ENCODE peak calls at places on chromosome 3, in nine cellular contexts. A is NCI-H748 treated with DMSO at 0.1 percent for 48 hours, U is NCI-H1092 treated with DMSO at 0.1 percent for 48 hours, K is OCI-LY7, I is sciatic nerve, W is activated gamma-delta T cell treated with Interleukin-2 at 50 U/mL for 16 hours, P is T follicular helper cell, L is hepatic stellate cell, D is brain microvascular endothelial cell. Y is an unnamed sample.

GRCh38 chr3:134976948-134977347 is 181.9 kb downstream of the EPHB1 start:
- DNase-seq in A (no peak), U (no peak), K (no peak), I (no peak), W (no peak), P (no peak), L (no peak), D (no peak), Y (no peak)

GRCh38 chr3:14118400-14119165 is 6.1 kb downstream of the CHCHD4 start:
- DNase-seq in A (no peak), U (no peak), K (no peak), I (no peak), W (no peak), P (no peak), L (no peak), D (no peak), Y (no peak)

GRCh38 chr3:119748996-119749395 is 32.9 kb upstream of the NR1I2 start:
- DNase-seq in A (no peak), U (no peak), K (no peak), I (no peak), W (no peak), P (no peak), L (no peak), D (no peak), Y (no peak)

GRCh38 chr3:78994174-78995027 is 773.4 kb downstream of the ROBO1 start:
- DNase-seq in A (peak; percentile 84), U (no peak), K (no peak), I (no peak), W (no peak), P (no peak), L (no peak), D (peak; percentile 22), Y (no peak)

GRCh38 chr3:187368765-187369450 is 723 bp downstream of the RTP4 start:
- DNase-seq in A (no peak), U (no peak), K (no peak), I (no peak), W (no peak), P (no peak), L (peak; percentile 22), D (no peak), Y (no peak)

GRCh38 chr3:144868506-144868905 is 896.9 kb downstream of the DIPK2A start:
- DNase-seq in A (no peak), U (no peak), K (no peak), I (no peak), W (no peak), P (no peak), L (no peak), D (no peak), Y (no peak)

GRCh38 chr3:119469378-119470189 is 821 bp downstream of the POGLUT1 start:
- DNase-seq in A (no peak), U (peak; percentile 39), K (peak; percentile 50), I (no peak), W (no peak), P (no peak), L (peak; percentile 21), D (peak; percentile 4), Y (no peak)

GRCh38 chr3:61974662-61975061 is 398.7 kb downstream of the FEZF2 start:
- DNase-seq in A (no peak), U (no peak), K (no peak), I (no peak), W (no peak), P (no peak), L (no peak), D (no peak), Y (no peak)

GRCh38 chr3:128274837-128275236 is 121.6 kb downstream of the EEFSEC start:
- DNase-seq in A (no peak), U (no peak), K (no peak), I (no peak), W (no peak), P (no peak), L (peak; percentile 95), D (peak; percentile 88), Y (no peak)

GRCh38 chr3:175057406-175057805 is 198.3 kb downstream of the NAALADL2 start:
- DNase-seq in A (no peak), U (no peak), K (no peak), I (no peak), W (no peak), P (no peak), L (no peak), D (no peak), Y (no peak)

GRCh38 chr3:61181874-61182273 is 69.4 kb downstream of the FHIT start:
- DNase-seq in A (no peak), U (no peak), K (no peak), I (no peak), W (no peak), P (no peak), L (no peak), D (peak; percentile 78), Y (no peak)

GRCh38 chr3:159824341-159824740 is 164.3 kb upstream of the IL12A start:
- DNase-seq in A (no peak), U (no peak), K (no peak), I (no peak), W (no peak), P (no peak), L (peak; percentile 89), D (peak; percentile 90), Y (no peak)

GRCh38 chr3:17151598-17152373 is 267.0 kb downstream of the PLCL2 start:
- DNase-seq in A (no peak), U (no peak), K (no peak), I (no peak), W (peak; percentile 83), P (peak; percentile 32), L (no peak), D (peak; percentile 43), Y (no peak)

GRCh38 chr3:128619146-128619890 is 31.3 kb downstream of the RPN1 start:
- DNase-seq in A (no peak), U (no peak), K (no peak), I (no peak), W (no peak), P (no peak), L (peak; percentile 77), D (peak; percentile 87), Y (peak; percentile 86)

GRCh38 chr3:174363256-174363655 is 495.9 kb upstream of the NAALADL2 start:
- DNase-seq in A (no peak), U (no peak), K (no peak), I (no peak), W (no peak), P (no peak), L (no peak), D (no peak), Y (no peak)

GRCh38 chr3:59046839-59047238 is 3.0 kb downstream of the CFAP20DC start:
- DNase-seq in A (peak; percentile 42), U (no peak), K (no peak), I (no peak), W (no peak), P (no peak), L (no peak), D (no peak), Y (no peak)

GRCh38 chr3:13087320-13087985 is 14.2 kb upstream of the IQSEC1 start:
- DNase-seq in A (no peak), U (no peak), K (peak; percentile 62), I (no peak), W (no peak), P (no peak), L (no peak), D (no peak), Y (no peak)

GRCh38 chr3:124574012-124574411 is 156.2 kb upstream of the UMPS start:
- DNase-seq in A (no peak), U (no peak), K (no peak), I (no peak), W (no peak), P (no peak), L (no peak), D (no peak), Y (no peak)

GRCh38 chr3:49689046-49689886 is at the start of the genes MST1 and RNF123:
- DNase-seq in A (no peak), U (no peak), K (peak; percentile 95), I (peak; percentile 94), W (peak; percentile 92), P (peak; percentile 88), L (peak; percentile 94), D (peak; percentile 79), Y (no peak)

GRCh38 chr3:169354774-169355501 is 308.6 kb downstream of the MECOM start:
- DNase-seq in A (peak; percentile 97), U (peak; percentile 98), K (no peak), I (no peak), W (no peak), P (no peak), L (no peak), D (no peak), Y (no peak)

GRCh38 chr3:109369510-109369909 is 32.2 kb upstream of the DPPA4 start:
- DNase-seq in A (no peak), U (no peak), K (no peak), I (no peak), W (no peak), P (no peak), L (no peak), D (no peak), Y (no peak)

Y was measured in SIG-M5.